ENCODE peak calls at places on chromosomes 3 and 15, in nine cellular contexts. H, D, S, Q, N, Y, B, E and F are unnamed samples.

GRCh38 chr3:71587958-71588357 is 4.4 kb upstream of the FOXP1 start:
- DNase-seq in Y (no peak), B (no peak), E (no peak), D (no peak), S (no peak), Q (no peak), H (no peak), N (no peak), F (no peak)

GRCh38 chr3:156360116-156360515 is 194.8 kb downstream of the SSR3 start:
- DNase-seq in S (no peak), D (no peak), Q (no peak), N (no peak), B (no peak), H (no peak), E (no peak), Y (no peak), F (no peak)

GRCh38 chr15:64898406-64898805 is 13.3 kb upstream of the ANKDD1A start:
- DNase-seq in E (no peak), S (no peak), Y (no peak), B (no peak), D (no peak), N (no peak), Q (no peak), H (no peak), F (no peak)

GRCh38 chr3:139811331-139811730 is 123.7 kb upstream of the CLSTN2 start:
- DNase-seq in H (no peak), Y (no peak), S (no peak), B (no peak), N (no peak), Q (no peak), E (no peak), D (peak), F (no peak)

GRCh38 chr15:96362001-96362758 is 31.7 kb downstream of the NR2F2 start:
- DNase-seq in D (no peak), Q (no peak), S (no peak), E (no peak), B (no peak), N (no peak), H (peak), Y (no peak), F (peak)

GRCh38 chr3:57451150-57451846 is 92.8 kb downstream of the DNAH12 start:
- DNase-seq in N (no peak), S (no peak), E (no peak), B (no peak), H (no peak), D (no peak), Y (no peak), Q (no peak), F (no peak)

GRCh38 chr15:39692464-39693327 is 89.9 kb downstream of the FSIP1 start:
- DNase-seq in B (no peak), H (no peak), N (peak), S (no peak), Q (no peak), D (no peak), E (no peak), Y (no peak), F (no peak)

GRCh38 chr15:25180606-25181289 is 226.0 kb downstream of the SNRPN start:
- DNase-seq in Q (peak), Y (no peak), E (peak), H (no peak), B (peak), S (no peak), N (no peak), D (no peak), F (no peak)

GRCh38 chr3:183372911-183373310 is 55.5 kb downstream of the MCF2L2 start:
- DNase-seq in E (no peak), S (no peak), Q (no peak), Y (no peak), B (no peak), D (no peak), H (no peak), N (no peak), F (no peak)

GRCh38 chr3:112132975-112133448 is at the start of gene GCSAM:
- DNase-seq in B (no peak), E (peak), Q (no peak), S (no peak), Y (no peak), D (no peak), H (peak), N (peak), F (peak)

GRCh38 chr3:133588035-133588434 is 14.5 kb downstream of the CDV3 start:
- DNase-seq in H (no peak), Q (no peak), E (no peak), N (no peak), Y (no peak), S (no peak), B (no peak), D (no peak), F (no peak)

GRCh38 chr3:51677358-51677757 is 6.3 kb downstream of the TEX264 start:
- DNase-seq in B (no peak), S (no peak), H (no peak), Y (no peak), N (no peak), D (no peak), Q (no peak), E (no peak), F (no peak)

GRCh38 chr15:29820802-29821160 is 1.5 kb downstream of the TJP1 start:
- DNase-seq in S (no peak), Q (no peak), H (no peak), E (no peak), B (no peak), D (no peak), N (no peak), Y (no peak), F (no peak)

GRCh38 chr15:24223739-24224138 is 451.8 kb upstream of the NPAP1 start:
- DNase-seq in B (no peak), E (no peak), S (no peak), D (no peak), N (no peak), H (no peak), Q (no peak), Y (no peak), F (no peak)